ENCODE peak calls at places on chromosomes 13 and 19, in five cellular contexts. One of them, this sample, is unnamed.

GRCh38 chr19:14267224-14267741 is 61.3 kb upstream of the ADGRL1 start:
- DNase-seq in ovary: no peak
- DNase-seq in esophagus muscularis mucosa: no peak
- DNase-seq in K562: no peak
- DNase-seq in esophagus squamous epithelium: no peak
- DNase-seq in this sample: no peak

GRCh38 chr13:25171170-25171516 is 945 bp downstream of the AMER2 start:
- DNase-seq in esophagus squamous epithelium: no peak
- DNase-seq in esophagus muscularis mucosa: no peak
- DNase-seq in ovary: no peak
- DNase-seq in K562: no peak
- DNase-seq in this sample: no peak

GRCh38 chr19:17950310-17951150 is 16.4 kb upstream of the KCNN1 start:
- DNase-seq in esophagus squamous epithelium: no peak
- DNase-seq in ovary: no peak
- DNase-seq in esophagus muscularis mucosa: no peak
- DNase-seq in K562: peak; percentile 29
- DNase-seq in this sample: no peak

GRCh38 chr13:66543780-66544179 is 686.4 kb downstream of the PCDH9 start:
- DNase-seq in esophagus muscularis mucosa: no peak
- DNase-seq in K562: no peak
- DNase-seq in ovary: no peak
- DNase-seq in esophagus squamous epithelium: no peak
- DNase-seq in this sample: no peak

GRCh38 chr19:50203281-50204080 is at the start of gene MYH14:
- DNase-seq in ovary: peak; percentile 54
- DNase-seq in esophagus squamous epithelium: no peak
- DNase-seq in K562: peak; percentile 95
- DNase-seq in esophagus muscularis mucosa: peak; percentile 93
- DNase-seq in this sample: peak; percentile 94

GRCh38 chr19:56119585-56119978 is 1.5 kb downstream of the ZNF787 start:
- DNase-seq in K562: no peak
- DNase-seq in esophagus muscularis mucosa: no peak
- DNase-seq in esophagus squamous epithelium: no peak
- DNase-seq in ovary: no peak
- DNase-seq in this sample: no peak

GRCh38 chr13:20231839-20232555 is at the start of gene GJB6:
- DNase-seq in ovary: no peak
- DNase-seq in esophagus squamous epithelium: no peak
- DNase-seq in K562: no peak
- DNase-seq in esophagus muscularis mucosa: no peak
- DNase-seq in this sample: no peak

GRCh38 chr19:45922281-45922680 is 7.7 kb upstream of the NANOS2 start:
- DNase-seq in ovary: no peak
- DNase-seq in esophagus muscularis mucosa: no peak
- DNase-seq in esophagus squamous epithelium: no peak
- DNase-seq in K562: peak; percentile 34
- DNase-seq in this sample: no peak

GRCh38 chr19:31355330-31356289 is 6.4 kb upstream of the TSHZ3 start:
- DNase-seq in esophagus squamous epithelium: no peak
- DNase-seq in esophagus muscularis mucosa: no peak
- DNase-seq in ovary: no peak
- DNase-seq in K562: no peak
- DNase-seq in this sample: no peak

GRCh38 chr13:22700488-22700887 is 480.3 kb upstream of the SGCG start:
- DNase-seq in K562: no peak
- DNase-seq in esophagus muscularis mucosa: no peak
- DNase-seq in esophagus squamous epithelium: no peak
- DNase-seq in ovary: no peak
- DNase-seq in this sample: no peak

GRCh38 chr13:88704600-88705275 is 1033.6 kb downstream of the SLITRK5 start:
- DNase-seq in esophagus muscularis mucosa: no peak
- DNase-seq in esophagus squamous epithelium: no peak
- DNase-seq in ovary: no peak
- DNase-seq in K562: peak; percentile 1
- DNase-seq in this sample: no peak

GRCh38 chr19:38841787-38842438 is 7.9 kb downstream of the HNRNPL start:
- DNase-seq in ovary: no peak
- DNase-seq in K562: peak; percentile 3
- DNase-seq in esophagus muscularis mucosa: no peak
- DNase-seq in esophagus squamous epithelium: no peak
- DNase-seq in this sample: no peak

GRCh38 chr19:53503126-53503525 is 34.8 kb upstream of the ZNF331 start:
- DNase-seq in ovary: no peak
- DNase-seq in esophagus squamous epithelium: no peak
- DNase-seq in K562: no peak
- DNase-seq in esophagus muscularis mucosa: no peak
- DNase-seq in this sample: no peak
- H3K4me3 ChIP-seq in ovary: no peak overlapping the region
- H3K4me3 ChIP-seq in esophagus squamous epithelium: no peak overlapping the region
- H3K4me3 ChIP-seq in K562: no peak overlapping the region
- H3K4me3 ChIP-seq in esophagus muscularis mucosa: no peak overlapping the region
- H3K4me3 ChIP-seq in this sample: no peak overlapping the region

DNA sequence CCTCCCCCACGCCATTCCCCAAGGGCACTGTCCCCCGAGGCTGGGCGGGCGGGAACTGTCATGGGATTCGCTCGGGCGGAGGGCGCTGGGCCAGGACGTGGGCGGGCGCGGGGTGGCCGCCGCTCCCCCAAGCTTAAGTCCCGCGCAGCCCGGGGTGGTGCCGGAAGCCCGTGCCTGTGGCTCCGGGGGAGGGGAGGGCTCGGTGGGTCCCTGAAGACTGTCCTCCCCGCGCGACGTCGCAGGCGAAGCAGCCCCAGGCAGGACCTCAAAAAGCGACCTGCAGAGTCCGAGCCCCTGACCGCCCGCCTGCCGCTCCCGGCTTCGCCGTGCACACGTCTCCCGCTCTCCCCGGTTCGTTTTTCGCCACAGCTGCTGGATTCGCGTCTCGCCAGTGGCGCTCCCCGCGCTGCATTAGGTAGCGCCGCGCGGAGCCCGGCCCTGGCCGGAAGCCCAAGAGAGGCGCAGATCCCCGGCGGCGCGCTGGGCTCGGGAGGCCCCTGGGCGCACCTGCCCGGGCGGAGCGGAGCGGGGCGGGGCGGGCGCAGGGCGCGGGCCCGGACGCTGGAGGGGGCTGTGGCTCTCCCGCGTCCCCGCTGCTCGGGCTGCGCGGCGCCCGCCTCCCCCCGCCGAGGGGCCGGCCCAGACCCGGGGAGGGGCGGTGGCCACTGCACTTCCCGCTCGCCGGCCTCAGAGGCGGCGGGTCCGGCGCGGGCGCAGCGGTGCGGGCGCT is at the start of gene FARP1:
- DNase-seq in esophagus squamous epithelium: no peak
- DNase-seq in ovary: peak; percentile 77
- DNase-seq in esophagus muscularis mucosa: no peak
- DNase-seq in K562: peak; percentile 49
- DNase-seq in this sample: peak; percentile 84
- TF ChIP-seq POLR2A in esophagus squamous epithelium: no peak
- TF ChIP-seq POLR2A in ovary: no peak
- TF ChIP-seq POLR2A in esophagus muscularis mucosa: no peak
- TF ChIP-seq POLR2A in K562: no peak
- TF ChIP-seq POLR2A in this sample: no peak

GRCh38 chr13:27158335-27158734 is 13.3 kb downstream of the USP12 start:
- DNase-seq in esophagus squamous epithelium: no peak
- DNase-seq in ovary: no peak
- DNase-seq in K562: no peak
- DNase-seq in esophagus muscularis mucosa: no peak
- DNase-seq in this sample: no peak
- H3K4me3 ChIP-seq in esophagus squamous epithelium: no peak overlapping the region
- H3K4me3 ChIP-seq in ovary: no peak overlapping the region
- H3K4me3 ChIP-seq in K562: no peak overlapping the region
- H3K4me3 ChIP-seq in esophagus muscularis mucosa: no peak overlapping the region
- H3K4me3 ChIP-seq in this sample: no peak overlapping the region

DNA sequence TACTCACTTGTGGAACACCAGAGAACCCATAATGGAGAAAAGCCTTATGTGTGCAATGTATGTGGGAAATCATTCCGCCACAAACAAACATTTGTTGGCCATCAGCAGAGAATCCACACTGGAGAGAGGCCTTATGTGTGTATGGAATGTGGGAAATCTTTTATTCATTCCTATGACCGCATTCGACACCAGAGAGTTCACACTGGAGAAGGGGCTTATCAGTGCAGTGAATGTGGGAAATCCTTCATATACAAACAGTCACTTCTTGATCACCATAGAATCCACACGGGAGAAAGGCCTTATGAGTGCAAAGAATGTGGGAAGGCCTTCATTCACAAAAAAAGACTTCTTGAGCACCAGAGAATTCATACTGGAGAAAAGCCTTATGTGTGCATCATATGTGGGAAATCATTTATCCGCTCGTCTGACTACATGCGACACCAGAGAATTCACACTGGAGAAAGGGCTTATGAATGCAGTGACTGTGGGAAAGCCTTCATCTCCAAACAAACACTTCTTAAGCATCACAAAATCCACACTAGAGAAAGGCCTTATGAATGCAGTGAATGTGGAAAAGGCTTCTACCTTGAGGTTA is 10.9 kb downstream of the ZNF549 start:
- DNase-seq in ovary: no peak
- DNase-seq in esophagus muscularis mucosa: no peak
- DNase-seq in K562: no peak
- DNase-seq in esophagus squamous epithelium: no peak
- DNase-seq in this sample: no peak
- TF ChIP-seq POLR2A in ovary: no peak
- TF ChIP-seq POLR2A in esophagus muscularis mucosa: no peak
- TF ChIP-seq POLR2A in K562: no peak
- TF ChIP-seq POLR2A in esophagus squamous epithelium: no peak
- TF ChIP-seq POLR2A in this sample: no peak

This sample was measured in heart left ventricle.